ENCODE peak calls at places on chromosomes 7 and 10, in seven cellular contexts. K, M, T, S, A, N and J are unnamed samples.

GRCh38 chr7:131909151-131909768 is 352.8 kb upstream of the PODXL start:
- DNase-seq in K (no peak), M (no peak), T (no peak), S (no peak), A (no peak), N (no peak), J (no peak)

GRCh38 chr10:114905450-114905849 is 32.5 kb upstream of the TRUB1 start:
- DNase-seq in K (no peak), M (no peak), T (no peak), S (peak), A (peak), N (no peak), J (no peak)

GRCh38 chr7:15457959-15458955 is 103.6 kb downstream of the AGMO start:
- DNase-seq in K (no peak), M (no peak), T (no peak), S (no peak), A (no peak), N (no peak), J (no peak)

GRCh38 chr7:5596046-5596895 is 172.6 kb upstream of the TNRC18 start:
- DNase-seq in K (peak), M (no peak), T (peak), S (peak), A (peak), N (peak), J (no peak)

GRCh38 chr10:17734432-17735110 is 17.4 kb upstream of the TMEM236 start:
- DNase-seq in K (no peak), M (no peak), T (no peak), S (no peak), A (no peak), N (no peak), J (no peak)

GRCh38 chr7:81776159-81776558 is 6.3 kb upstream of the HGF start:
- DNase-seq in K (no peak), M (no peak), T (no peak), S (no peak), A (peak), N (no peak), J (no peak)

GRCh38 chr7:886626-887487 is 10.5 kb downstream of the GET4 start:
- DNase-seq in K (no peak), M (no peak), T (no peak), S (no peak), A (no peak), N (no peak), J (no peak)

GRCh38 chr7:29538322-29538874 is 25.2 kb upstream of the PRR15 start:
- DNase-seq in K (no peak), M (no peak), T (no peak), S (no peak), A (no peak), N (no peak), J (no peak)

GRCh38 chr10:8460626-8461025 is 406.1 kb downstream of the GATA3 start:
- DNase-seq in K (no peak), M (no peak), T (no peak), S (no peak), A (no peak), N (no peak), J (no peak)

GRCh38 chr7:129501760-129502707 is at the start of gene SMKR1:
- DNase-seq in K (peak), M (peak), T (peak), S (peak), A (peak), N (peak), J (no peak)

GRCh38 chr7:44368885-44369284 is 43.5 kb upstream of the CAMK2B start:
- DNase-seq in K (no peak), M (no peak), T (no peak), S (no peak), A (peak), N (no peak), J (no peak)

GRCh38 chr7:111903797-111904196 is 302.4 kb downstream of the DOCK4 start:
- DNase-seq in K (no peak), M (no peak), T (no peak), S (no peak), A (no peak), N (no peak), J (no peak)